ENCODE peak calls at places on chromosomes 4 and X, in five cellular contexts. W is uterus, J is ovary, U is foreskin fibroblast, I is GM23338. T is an unnamed sample.

GRCh38 chrX:130665214-130665613 is 237.8 kb downstream of the ENOX2 start:
- DNase-seq in W (no peak), J (no peak), U (no peak), I (no peak), T (no peak)

GRCh38 chr4:93791570-93792195 is 36.9 kb upstream of the ATOH1 start:
- DNase-seq in W (no peak), J (peak), U (peak), I (peak), T (peak)

GRCh38 chrX:1476682-1477081 is 24.0 kb upstream of the ASMTL start:
- DNase-seq in W (no peak), J (no peak), U (no peak), I (no peak), T (no peak)

GRCh38 chrX:330726-331144 is 12.1 kb upstream of the GTPBP6 start:
- DNase-seq in W (no peak), J (peak), U (no peak), I (no peak), T (no peak)

GRCh38 chr4:145177511-145177905 is 2.9 kb downstream of the OTUD4 start:
- DNase-seq in W (no peak), J (no peak), U (peak), I (no peak), T (peak)

GRCh38 chr4:94244087-94244828 is 36.6 kb downstream of the SMARCAD1 start:
- DNase-seq in W (no peak), J (no peak), U (no peak), I (no peak), T (no peak)

GRCh38 chrX:24026403-24026801 is 584 bp downstream of the KLHL15 start:
- DNase-seq in W (no peak), J (no peak), U (no peak), I (peak), T (peak)

GRCh38 chr4:160175064-160175643 is 1072.3 kb downstream of the RAPGEF2 start:
- DNase-seq in W (no peak), J (no peak), U (no peak), I (no peak), T (no peak)

GRCh38 chr4:137125011-137125410 is 407.3 kb downstream of the PCDH18 start:
- DNase-seq in W (no peak), J (no peak), U (peak), I (no peak), T (peak)

GRCh38 chrX:9293051-9293496 is 171.8 kb upstream of the TBL1X start:
- DNase-seq in W (no peak), J (no peak), U (no peak), I (peak), T (no peak)

GRCh38 chr4:158652920-158653319 is 18.8 kb downstream of the C4orf46 start:
- DNase-seq in W (no peak), J (no peak), U (no peak), I (no peak), T (no peak)

GRCh38 chr4:61149278-61149677 is 50.8 kb upstream of the ADGRL3 start:
- DNase-seq in W (no peak), J (no peak), U (no peak), I (no peak), T (no peak)

GRCh38 chrX:145936769-145937168 is 119.1 kb downstream of the SLITRK2 start:
- DNase-seq in W (no peak), J (no peak), U (no peak), I (no peak), T (no peak)

GRCh38 chr4:8362483-8362882 is 78.0 kb downstream of the ACOX3 start:
- DNase-seq in W (no peak), J (no peak), U (no peak), I (no peak), T (no peak)

GRCh38 chr4:144583658-144584057 is 62.3 kb upstream of the HHIP start:
- DNase-seq in W (no peak), J (no peak), U (peak), I (no peak), T (peak)

GRCh38 chr4:98601719-98602118 is 56.7 kb downstream of the TSPAN5 start:
- DNase-seq in W (no peak), J (no peak), U (peak), I (no peak), T (peak)

GRCh38 chr4:54090804-54091623 is 8.9 kb upstream of the GSX2 start:
- DNase-seq in W (no peak), J (no peak), U (peak), I (peak), T (peak)

GRCh38 chr4:184851200-184851541 is 25.4 kb upstream of the ACSL1 start:
- DNase-seq in W (no peak), J (no peak), U (no peak), I (no peak), T (peak)

DNA sequence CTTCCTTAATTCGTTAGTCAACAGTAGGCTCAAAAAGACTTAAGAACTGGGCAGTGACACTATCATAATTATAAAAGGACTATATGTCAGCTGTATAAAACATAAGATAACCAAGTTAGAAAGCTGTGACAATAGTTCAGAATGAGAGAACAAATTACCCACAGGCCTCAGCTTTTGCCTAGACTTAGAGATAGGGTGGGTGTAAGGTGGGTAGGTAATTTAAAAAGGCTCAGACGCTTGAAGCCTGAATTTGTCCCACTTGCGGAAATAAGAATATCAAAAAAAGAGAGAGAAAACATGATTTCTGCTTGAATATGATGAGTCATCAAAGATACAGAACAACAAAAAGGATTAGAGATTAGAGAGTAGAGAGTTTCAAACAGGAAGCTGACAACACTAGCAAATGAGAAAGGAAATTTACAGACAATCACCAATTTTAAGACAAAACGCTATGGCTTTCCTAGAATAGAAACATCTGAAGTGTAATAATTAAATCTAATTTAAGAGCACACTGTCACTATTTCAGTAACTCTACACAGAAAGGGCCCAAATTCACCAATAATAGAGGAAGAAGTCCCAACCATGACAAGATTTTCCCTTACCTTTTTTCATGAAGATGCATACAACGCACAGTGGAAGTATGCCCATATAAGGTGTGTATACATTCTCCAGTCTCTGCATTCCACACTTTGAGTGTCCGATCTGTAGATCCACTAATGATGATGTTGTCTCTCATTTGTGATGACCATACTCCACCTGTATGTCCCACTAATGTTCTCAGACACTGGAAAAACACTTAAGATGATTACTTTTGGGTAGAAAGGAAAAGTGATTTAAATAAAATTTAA is 208.1 kb downstream of the FBXW7 start:
- DNase-seq in W (no peak), J (no peak), U (no peak), I (no peak), T (no peak)
- H3K4me3 ChIP-seq in W (no peak), J (no peak), U (no peak), I (no peak), T (no peak)

GRCh38 chr4:151766691-151767090 is 5.9 kb upstream of the GATB start:
- DNase-seq in W (no peak), J (no peak), U (no peak), I (peak), T (no peak)

GRCh38 chr4:151760713-151761661 is at the start of gene GATB:
- DNase-seq in W (peak), J (peak), U (peak), I (peak), T (peak)
- TF ChIP-seq CTCF in W (peak), J (peak), U (peak), I (peak), T (peak)

GRCh38 chr4:163344147-163345050 is 707 bp downstream of the NPY5R start:
- DNase-seq in W (peak), J (no peak), U (no peak), I (peak), T (no peak)

DNA sequence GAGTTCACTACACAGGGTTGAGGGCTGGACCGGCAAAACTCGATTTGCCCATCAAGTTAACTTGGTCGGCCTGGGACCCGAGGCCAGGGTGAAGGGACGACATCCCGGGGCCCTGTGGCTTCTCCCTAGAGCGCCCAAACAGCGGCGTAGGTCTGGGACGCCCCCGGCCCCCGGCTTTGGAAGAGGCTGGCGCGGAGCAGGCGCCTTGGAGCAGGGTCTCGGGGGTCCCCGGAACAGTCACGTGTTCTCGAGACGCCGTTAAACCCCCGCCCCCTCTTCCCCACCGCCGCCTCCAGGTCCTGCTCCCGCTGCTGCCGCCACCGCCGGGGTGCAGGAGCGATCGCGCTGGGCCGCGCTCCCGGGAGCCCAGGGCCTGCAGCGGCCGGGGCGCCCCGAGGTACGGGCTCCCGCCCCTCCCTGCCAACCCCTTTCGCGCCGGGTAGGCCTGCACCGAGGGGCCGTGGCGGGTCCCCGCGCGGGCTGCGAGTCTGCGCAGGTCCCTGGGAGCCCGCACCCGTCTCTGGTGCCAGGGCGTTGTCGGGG is at the start of gene NPY5R:
- DNase-seq in W (no peak), J (no peak), U (no peak), I (peak), T (no peak)
- H3K4me3 ChIP-seq in W (peak), J (peak), U (no peak), I (peak), T (no peak)

GRCh38 chrX:51336584-51336983 is 4.0 kb downstream of the NUDT10 start:
- DNase-seq in W (peak), J (peak), U (peak), I (peak), T (peak)

GRCh38 chrX:51332188-51332942 is at the start of gene NUDT10:
- DNase-seq in W (peak), J (peak), U (peak), I (peak), T (peak)

GRCh38 chrX:51334276-51334675 is 1.7 kb downstream of the NUDT10 start:
- DNase-seq in W (no peak), J (no peak), U (no peak), I (no peak), T (peak)
- TF ChIP-seq CTCF in W (no peak), J (no peak), U (no peak), I (no peak), T (no peak)

GRCh38 chrX:115173181-115173580 is 16.0 kb upstream of the RBMXL3 start:
- DNase-seq in W (no peak), J (no peak), U (no peak), I (peak), T (no peak)
- H3K4me3 ChIP-seq in W (no peak), J (no peak), U (no peak), I (no peak), T (no peak)

T was measured in fibroblast of mammary gland.